ENCODE peak calls at places on chromosomes 13 and 19, in seven cellular contexts. One of them, this sample, is unnamed.

GRCh38 chr19:42514449-42514848 is 13.8 kb downstream of the CEACAM1 start:
- ATAC-seq in lower lobe of right lung: no peak
- ATAC-seq in T-cell: no peak
- ATAC-seq in gastrocnemius medialis: no peak
- ATAC-seq in upper lobe of right lung: no peak
- ATAC-seq in HCT116: no peak
- ATAC-seq in CD4-positive, alpha-beta T cell: no peak
- ATAC-seq in this sample: peak

GRCh38 chr13:39144941-39145533 is 106.8 kb downstream of the NHLRC3 start:
- ATAC-seq in lower lobe of right lung: peak
- ATAC-seq in T-cell: no peak
- ATAC-seq in gastrocnemius medialis: peak
- ATAC-seq in upper lobe of right lung: peak
- ATAC-seq in HCT116: peak
- ATAC-seq in CD4-positive, alpha-beta T cell: no peak
- ATAC-seq in this sample: peak

GRCh38 chr19:46288896-46289588 is 7.8 kb upstream of the HIF3A start:
- ATAC-seq in lower lobe of right lung: peak
- ATAC-seq in T-cell: no peak
- ATAC-seq in gastrocnemius medialis: peak
- ATAC-seq in upper lobe of right lung: peak
- ATAC-seq in HCT116: peak
- ATAC-seq in CD4-positive, alpha-beta T cell: no peak
- ATAC-seq in this sample: peak

GRCh38 chr13:100542546-100543156 is 45.9 kb downstream of the GGACT start:
- ATAC-seq in lower lobe of right lung: peak
- ATAC-seq in T-cell: peak
- ATAC-seq in gastrocnemius medialis: no peak
- ATAC-seq in upper lobe of right lung: peak
- ATAC-seq in HCT116: peak
- ATAC-seq in CD4-positive, alpha-beta T cell: peak
- ATAC-seq in this sample: no peak

GRCh38 chr19:50556236-50557008 is 11.8 kb downstream of the LRRC4B start:
- ATAC-seq in lower lobe of right lung: peak
- ATAC-seq in T-cell: peak
- ATAC-seq in gastrocnemius medialis: no peak
- ATAC-seq in upper lobe of right lung: peak
- ATAC-seq in HCT116: peak
- ATAC-seq in CD4-positive, alpha-beta T cell: peak
- ATAC-seq in this sample: peak

GRCh38 chr13:38856065-38856464 is 134.6 kb downstream of the STOML3 start:
- ATAC-seq in lower lobe of right lung: no peak
- ATAC-seq in T-cell: no peak
- ATAC-seq in gastrocnemius medialis: no peak
- ATAC-seq in upper lobe of right lung: no peak
- ATAC-seq in HCT116: no peak
- ATAC-seq in CD4-positive, alpha-beta T cell: no peak
- ATAC-seq in this sample: no peak

GRCh38 chr13:28597641-28598040 is 61.3 kb upstream of the POMP start:
- ATAC-seq in lower lobe of right lung: no peak
- ATAC-seq in T-cell: no peak
- ATAC-seq in gastrocnemius medialis: peak
- ATAC-seq in upper lobe of right lung: no peak
- ATAC-seq in HCT116: no peak
- ATAC-seq in CD4-positive, alpha-beta T cell: no peak
- ATAC-seq in this sample: no peak

GRCh38 chr13:44668707-44669106 is 92.6 kb upstream of the TSC22D1 start:
- ATAC-seq in lower lobe of right lung: no peak
- ATAC-seq in T-cell: no peak
- ATAC-seq in gastrocnemius medialis: no peak
- ATAC-seq in upper lobe of right lung: no peak
- ATAC-seq in HCT116: no peak
- ATAC-seq in CD4-positive, alpha-beta T cell: no peak
- ATAC-seq in this sample: no peak

GRCh38 chr19:40805258-40805868 is 6.4 kb downstream of the EGLN2 start:
- ATAC-seq in lower lobe of right lung: no peak
- ATAC-seq in T-cell: peak
- ATAC-seq in gastrocnemius medialis: peak
- ATAC-seq in upper lobe of right lung: no peak
- ATAC-seq in HCT116: no peak
- ATAC-seq in CD4-positive, alpha-beta T cell: peak
- ATAC-seq in this sample: no peak

GRCh38 chr13:24741016-24741662 is 22.8 kb upstream of the RNF17 start:
- ATAC-seq in lower lobe of right lung: peak
- ATAC-seq in T-cell: no peak
- ATAC-seq in gastrocnemius medialis: no peak
- ATAC-seq in upper lobe of right lung: peak
- ATAC-seq in HCT116: peak
- ATAC-seq in CD4-positive, alpha-beta T cell: no peak
- ATAC-seq in this sample: no peak

GRCh38 chr19:51803965-51804364 is 9.0 kb downstream of the FPR3 start:
- ATAC-seq in lower lobe of right lung: peak
- ATAC-seq in T-cell: no peak
- ATAC-seq in gastrocnemius medialis: no peak
- ATAC-seq in upper lobe of right lung: peak
- ATAC-seq in HCT116: no peak
- ATAC-seq in CD4-positive, alpha-beta T cell: no peak
- ATAC-seq in this sample: no peak

GRCh38 chr13:85266771-85267170 is 532.4 kb downstream of the SLITRK6 start:
- ATAC-seq in lower lobe of right lung: no peak
- ATAC-seq in T-cell: no peak
- ATAC-seq in gastrocnemius medialis: no peak
- ATAC-seq in upper lobe of right lung: no peak
- ATAC-seq in HCT116: no peak
- ATAC-seq in CD4-positive, alpha-beta T cell: no peak
- ATAC-seq in this sample: no peak

GRCh38 chr19:11451327-11451941 is 16.0 kb downstream of the PRKCSH start:
- ATAC-seq in lower lobe of right lung: no peak
- ATAC-seq in T-cell: no peak
- ATAC-seq in gastrocnemius medialis: no peak
- ATAC-seq in upper lobe of right lung: no peak
- ATAC-seq in HCT116: no peak
- ATAC-seq in CD4-positive, alpha-beta T cell: no peak
- ATAC-seq in this sample: no peak

GRCh38 chr19:34501339-34502320 is 20.1 kb downstream of the WTIP start:
- ATAC-seq in lower lobe of right lung: peak
- ATAC-seq in T-cell: peak
- ATAC-seq in gastrocnemius medialis: peak
- ATAC-seq in upper lobe of right lung: peak
- ATAC-seq in HCT116: peak
- ATAC-seq in CD4-positive, alpha-beta T cell: peak
- ATAC-seq in this sample: peak

GRCh38 chr13:59176775-59177174 is 987.0 kb downstream of the DIAPH3 start:
- ATAC-seq in lower lobe of right lung: no peak
- ATAC-seq in T-cell: no peak
- ATAC-seq in gastrocnemius medialis: no peak
- ATAC-seq in upper lobe of right lung: no peak
- ATAC-seq in HCT116: no peak
- ATAC-seq in CD4-positive, alpha-beta T cell: no peak
- ATAC-seq in this sample: no peak

GRCh38 chr19:7507884-7508283 is 8.0 kb upstream of the ZNF358 start:
- ATAC-seq in lower lobe of right lung: peak
- ATAC-seq in T-cell: no peak
- ATAC-seq in gastrocnemius medialis: no peak
- ATAC-seq in upper lobe of right lung: peak
- ATAC-seq in HCT116: peak
- ATAC-seq in CD4-positive, alpha-beta T cell: no peak
- ATAC-seq in this sample: peak

GRCh38 chr13:100875392-100876043 is 200.9 kb upstream of the TMTC4 start:
- ATAC-seq in lower lobe of right lung: no peak
- ATAC-seq in T-cell: no peak
- ATAC-seq in gastrocnemius medialis: no peak
- ATAC-seq in upper lobe of right lung: no peak
- ATAC-seq in HCT116: no peak
- ATAC-seq in CD4-positive, alpha-beta T cell: no peak
- ATAC-seq in this sample: no peak

GRCh38 chr13:107185889-107186288 is 618.0 kb upstream of the ARGLU1 start:
- ATAC-seq in lower lobe of right lung: no peak
- ATAC-seq in T-cell: no peak
- ATAC-seq in gastrocnemius medialis: no peak
- ATAC-seq in upper lobe of right lung: no peak
- ATAC-seq in HCT116: no peak
- ATAC-seq in CD4-positive, alpha-beta T cell: no peak
- ATAC-seq in this sample: no peak

GRCh38 chr19:41373993-41374392 is 2.3 kb upstream of the TMEM91 start:
- ATAC-seq in lower lobe of right lung: peak
- ATAC-seq in T-cell: no peak
- ATAC-seq in gastrocnemius medialis: no peak
- ATAC-seq in upper lobe of right lung: peak
- ATAC-seq in HCT116: no peak
- ATAC-seq in CD4-positive, alpha-beta T cell: no peak
- ATAC-seq in this sample: no peak

GRCh38 chr13:98450495-98451167 is 126.3 kb downstream of the STK24 start:
- ATAC-seq in lower lobe of right lung: no peak
- ATAC-seq in T-cell: peak
- ATAC-seq in gastrocnemius medialis: peak
- ATAC-seq in upper lobe of right lung: no peak
- ATAC-seq in HCT116: no peak
- ATAC-seq in CD4-positive, alpha-beta T cell: peak
- ATAC-seq in this sample: no peak

GRCh38 chr19:50173144-50173543 is 10.1 kb upstream of the IZUMO2 start:
- ATAC-seq in lower lobe of right lung: peak
- ATAC-seq in T-cell: no peak
- ATAC-seq in gastrocnemius medialis: no peak
- ATAC-seq in upper lobe of right lung: no peak
- ATAC-seq in HCT116: peak
- ATAC-seq in CD4-positive, alpha-beta T cell: no peak
- ATAC-seq in this sample: no peak

GRCh38 chr19:55410168-55410567 is 2.6 kb upstream of the UBE2S start:
- ATAC-seq in lower lobe of right lung: no peak
- ATAC-seq in T-cell: no peak
- ATAC-seq in gastrocnemius medialis: no peak
- ATAC-seq in upper lobe of right lung: no peak
- ATAC-seq in HCT116: no peak
- ATAC-seq in CD4-positive, alpha-beta T cell: no peak
- ATAC-seq in this sample: no peak

GRCh38 chr13:54144809-54145208 is 1116.2 kb downstream of the OLFM4 start:
- ATAC-seq in lower lobe of right lung: no peak
- ATAC-seq in T-cell: no peak
- ATAC-seq in gastrocnemius medialis: no peak
- ATAC-seq in upper lobe of right lung: no peak
- ATAC-seq in HCT116: no peak
- ATAC-seq in CD4-positive, alpha-beta T cell: no peak
- ATAC-seq in this sample: no peak

GRCh38 chr19:4878491-4878968 is 11.1 kb upstream of the PLIN3 start:
- ATAC-seq in lower lobe of right lung: no peak
- ATAC-seq in T-cell: peak
- ATAC-seq in gastrocnemius medialis: peak
- ATAC-seq in upper lobe of right lung: no peak
- ATAC-seq in HCT116: peak
- ATAC-seq in CD4-positive, alpha-beta T cell: no peak
- ATAC-seq in this sample: peak

GRCh38 chr19:840519-841206 is at the start of gene PRTN3:
- ATAC-seq in lower lobe of right lung: peak
- ATAC-seq in T-cell: no peak
- ATAC-seq in gastrocnemius medialis: no peak
- ATAC-seq in upper lobe of right lung: peak
- ATAC-seq in HCT116: no peak
- ATAC-seq in CD4-positive, alpha-beta T cell: no peak
- ATAC-seq in this sample: peak

GRCh38 chr13:23778879-23779278 is 110.3 kb downstream of the MIPEP start:
- ATAC-seq in lower lobe of right lung: peak
- ATAC-seq in T-cell: no peak
- ATAC-seq in gastrocnemius medialis: no peak
- ATAC-seq in upper lobe of right lung: peak
- ATAC-seq in HCT116: no peak
- ATAC-seq in CD4-positive, alpha-beta T cell: no peak
- ATAC-seq in this sample: peak

GRCh38 chr19:10007811-10008211 is 2.5 kb downstream of the COL5A3 start:
- ATAC-seq in lower lobe of right lung: no peak
- ATAC-seq in T-cell: no peak
- ATAC-seq in gastrocnemius medialis: no peak
- ATAC-seq in upper lobe of right lung: no peak
- ATAC-seq in HCT116: no peak
- ATAC-seq in CD4-positive, alpha-beta T cell: no peak
- ATAC-seq in this sample: no peak

GRCh38 chr19:39937094-39937493 is 2.7 kb upstream of the FCGBP start:
- ATAC-seq in lower lobe of right lung: no peak
- ATAC-seq in T-cell: peak
- ATAC-seq in gastrocnemius medialis: no peak
- ATAC-seq in upper lobe of right lung: no peak
- ATAC-seq in HCT116: no peak
- ATAC-seq in CD4-positive, alpha-beta T cell: peak
- ATAC-seq in this sample: no peak

GRCh38 chr19:45128109-45128508 is 32.7 kb downstream of the NKPD1 start:
- ATAC-seq in lower lobe of right lung: no peak
- ATAC-seq in T-cell: no peak
- ATAC-seq in gastrocnemius medialis: no peak
- ATAC-seq in upper lobe of right lung: no peak
- ATAC-seq in HCT116: no peak
- ATAC-seq in CD4-positive, alpha-beta T cell: no peak
- ATAC-seq in this sample: no peak

GRCh38 chr19:53991224-53992113 is at the start of gene CACNG6:
- ATAC-seq in lower lobe of right lung: peak
- ATAC-seq in T-cell: no peak
- ATAC-seq in gastrocnemius medialis: peak
- ATAC-seq in upper lobe of right lung: peak
- ATAC-seq in HCT116: peak
- ATAC-seq in CD4-positive, alpha-beta T cell: no peak
- ATAC-seq in this sample: no peak

GRCh38 chr13:73825143-73825542 is 309.1 kb downstream of the KLF12 start:
- ATAC-seq in lower lobe of right lung: no peak
- ATAC-seq in T-cell: peak
- ATAC-seq in gastrocnemius medialis: no peak
- ATAC-seq in upper lobe of right lung: no peak
- ATAC-seq in HCT116: no peak
- ATAC-seq in CD4-positive, alpha-beta T cell: peak
- ATAC-seq in this sample: no peak

GRCh38 chr19:23996549-23996948 is 81.9 kb downstream of the ZNF726 start:
- ATAC-seq in lower lobe of right lung: no peak
- ATAC-seq in T-cell: no peak
- ATAC-seq in gastrocnemius medialis: no peak
- ATAC-seq in upper lobe of right lung: no peak
- ATAC-seq in HCT116: peak
- ATAC-seq in CD4-positive, alpha-beta T cell: no peak
- ATAC-seq in this sample: no peak

This sample was measured in esophagus mucosa.